ENCODE peak calls at places on chromosomes 6 and 20, in five cellular contexts. G, Z, P, E and C are unnamed samples. For H4K20me1, the result is how much of the 10 kb centered on the place peaks cover.

GRCh38 chr6:25050356-25050755 is 114.6 kb upstream of the RIPOR2 start:
- DNase-seq in G (no peak), Z (peak), P (no peak), E (peak), C (peak)

GRCh38 chr6:41780623-41781301 is at the start of gene PRICKLE4:
- DNase-seq in G (no peak), Z (peak), P (peak), E (no peak), C (peak)

GRCh38 chr20:59650418-59650817 is 46.1 kb downstream of the PHACTR3 start:
- DNase-seq in G (no peak), Z (no peak), P (no peak), E (no peak), C (no peak)

GRCh38 chr20:9374480-9374879 is 139.9 kb upstream of the LAMP5 start:
- DNase-seq in G (no peak), Z (no peak), P (no peak), E (no peak), C (no peak)

GRCh38 chr20:2879148-2879547 is 5.9 kb downstream of the PTPRA start:
- DNase-seq in G (no peak), Z (no peak), P (no peak), E (no peak), C (peak)

GRCh38 chr6:37170273-37171140 is 555 bp downstream of the PIM1 start:
- DNase-seq in G (no peak), Z (peak), P (peak), E (peak), C (peak)

GRCh38 chr6:6332240-6332639 is 11.8 kb upstream of the F13A1 start:
- DNase-seq in G (no peak), Z (no peak), P (no peak), E (peak), C (no peak)

GRCh38 chr6:166924531-166924930 is 31.8 kb downstream of the RNASET2 start:
- DNase-seq in G (no peak), Z (no peak), P (no peak), E (no peak), C (no peak)

GRCh38 chr6:136408205-136408604 is 118.6 kb upstream of the BCLAF1 start:
- DNase-seq in G (no peak), Z (no peak), P (no peak), E (no peak), C (peak)

GRCh38 chr20:63441136-63441776 is 31.2 kb downstream of the KCNQ2 start:
- DNase-seq in G (no peak), Z (no peak), P (no peak), E (no peak), C (no peak)

GRCh38 chr6:36129889-36130671 is at the start of gene MAPK13:
- DNase-seq in G (no peak), Z (peak), P (peak), E (no peak), C (peak)

GRCh38 chr20:8172191-8172590 is 40.1 kb downstream of the PLCB1 start:
- DNase-seq in G (no peak), Z (no peak), P (no peak), E (no peak), C (no peak)

GRCh38 chr20:64216036-64216435 is 39.5 kb upstream of the PCMTD2 start:
- DNase-seq in G (no peak), Z (no peak), P (no peak), E (no peak), C (no peak)

GRCh38 chr20:35954907-35955251 is 577 bp upstream of the SCAND1 start:
- DNase-seq in G (no peak), Z (no peak), P (no peak), E (peak), C (peak)

GRCh38 chr20:37911262-37911661 is 8.3 kb downstream of the VSTM2L start:
- DNase-seq in G (no peak), Z (no peak), P (no peak), E (no peak), C (no peak)

GRCh38 chr6:155103816-155104366 is 108.8 kb downstream of the TIAM2 start:
- DNase-seq in G (no peak), Z (no peak), P (peak), E (no peak), C (peak)

GRCh38 chr20:61387204-61387958 is 135.3 kb downstream of the CDH4 start:
- DNase-seq in G (no peak), Z (peak), P (peak), E (no peak), C (peak)
- TF ChIP-seq EZH2phosphoT487 in G (no peak), Z (no peak), P (no peak), E (no peak), C (no peak)

GRCh38 chr6:163533443-163533842 is 118.9 kb downstream of the QKI start:
- DNase-seq in G (no peak), Z (peak), P (no peak), E (no peak), C (peak)

GRCh38 chr6:163536770-163537169 is 122.3 kb downstream of the QKI start:
- DNase-seq in G (no peak), Z (no peak), P (no peak), E (no peak), C (peak)

GRCh38 chr6:163538331-163538730 is 123.8 kb downstream of the QKI start:
- DNase-seq in G (no peak), Z (no peak), P (peak), E (no peak), C (no peak)

GRCh38 chr6:163543311-163543710 is 128.8 kb downstream of the QKI start:
- DNase-seq in G (no peak), Z (no peak), P (peak), E (no peak), C (no peak)

DNA sequence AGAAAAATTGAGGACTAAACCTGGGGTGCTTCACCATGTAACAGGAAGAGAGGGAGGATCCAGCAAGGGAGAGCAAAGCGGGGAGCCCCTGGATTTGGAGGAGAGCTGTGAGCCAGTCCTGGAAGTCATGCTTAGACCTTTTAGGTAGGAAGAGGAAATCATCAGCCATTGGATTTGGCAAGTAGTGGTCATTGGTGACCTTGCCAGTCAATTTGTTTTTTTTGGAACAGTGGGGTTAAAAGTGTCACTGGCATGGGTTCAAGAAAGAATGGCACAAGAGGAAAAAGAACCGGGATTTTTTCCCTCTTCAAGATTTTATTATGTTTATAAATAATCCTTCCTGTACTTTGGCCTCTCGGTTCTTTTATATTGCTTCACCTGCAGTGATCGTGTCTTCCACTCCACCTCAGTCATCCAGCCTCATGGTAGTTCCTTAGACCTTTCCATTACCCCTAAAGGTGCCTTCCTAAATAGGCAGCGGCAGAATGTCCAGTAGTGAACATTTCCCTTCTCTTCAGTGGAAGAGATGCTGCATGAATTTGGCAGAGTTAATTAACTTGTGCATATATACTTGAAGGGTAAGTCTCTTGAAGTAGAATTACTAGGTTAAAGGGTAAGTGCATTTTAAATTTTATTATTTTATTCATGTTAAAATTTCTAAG is 124.7 kb downstream of the QKI start:
- DNase-seq in G (no peak), Z (no peak), P (no peak), E (no peak), C (no peak)
- H4K20me1 ChIP-seq in G (under half), Z (under half), P (under half), E (under half), C (under half)

GRCh38 chr6:13308332-13308731 is 20.0 kb downstream of the TBC1D7 start:
- DNase-seq in G (no peak), Z (no peak), P (no peak), E (no peak), C (no peak)
- H2AFZ ChIP-seq in G (no peak), Z (no peak), P (no peak), E (no peak), C (no peak)

GRCh38 chr20:51700809-51701285 is 67.3 kb downstream of the ATP9A start:
- DNase-seq in G (peak), Z (peak), P (peak), E (peak), C (peak)
- TF ChIP-seq EZH2phosphoT487 in G (no peak), Z (no peak), P (no peak), E (no peak), C (no peak)

DNA sequence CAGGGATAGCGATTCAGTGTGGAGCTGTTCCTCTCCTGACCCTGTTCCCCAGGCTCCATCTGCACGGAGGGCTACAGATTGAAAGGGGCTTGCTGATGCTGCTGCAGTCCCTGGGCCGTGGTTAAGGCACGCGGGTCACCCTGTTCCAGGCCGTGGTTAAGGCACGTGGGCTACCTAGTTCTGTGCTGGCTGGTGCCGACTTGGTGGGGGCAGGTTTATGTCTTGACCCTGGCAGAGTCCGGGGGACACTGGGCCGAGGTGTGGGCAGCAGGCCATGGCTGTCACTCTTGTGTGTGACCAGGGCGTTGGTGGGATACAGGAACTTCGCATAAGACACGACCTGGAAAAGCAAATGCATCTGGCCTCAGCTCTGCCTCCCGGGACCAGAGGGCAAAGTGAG is 6.4 kb downstream of the RPS21 start:
- DNase-seq in G (no peak), Z (no peak), P (no peak), E (no peak), C (no peak)
- H4K20me1 ChIP-seq in G (under half), Z (under half), P (under half), E (under half), C (under half)